ENCODE peak calls at places on chromosome 16, in four cellular contexts. C is naive thymus-derived CD4-positive, alpha-beta T cell; G is CD8-positive, alpha-beta T cell; S is IMR-90. R is an unnamed sample.

GRCh38 chr16:23365602-23366240 is 63.6 kb downstream of the SCNN1B start:
- DNase-seq in C (no peak), G (no peak), S (no peak), R (no peak)

GRCh38 chr16:51500306-51500705 is 349.2 kb upstream of the SALL1 start:
- DNase-seq in C (no peak), G (no peak), S (peak; percentile 43), R (no peak)

GRCh38 chr16:77696149-77696548 is 26.2 kb upstream of the NUDT7 start:
- DNase-seq in C (no peak), G (no peak), S (no peak), R (no peak)

GRCh38 chr16:23504453-23505179 is 5.7 kb downstream of the GGA2 start:
- DNase-seq in C (no peak), G (peak; percentile 52), S (peak; percentile 94), R (no peak)

GRCh38 chr16:55999683-56000082 is 124.5 kb upstream of the CES5A start:
- DNase-seq in C (no peak), G (no peak), S (no peak), R (no peak)

GRCh38 chr16:29316673-29317237 is 89.8 kb downstream of the NPIPB11 start:
- DNase-seq in C (no peak), G (no peak), S (peak; percentile 21), R (no peak)

GRCh38 chr16:88287219-88287618 is 95.5 kb upstream of the ZNF469 start:
- DNase-seq in C (no peak), G (no peak), S (no peak), R (peak; percentile 66)

GRCh38 chr16:65312795-65313194 is 190.9 kb upstream of the CDH11 start:
- DNase-seq in C (no peak), G (no peak), S (peak; percentile 78), R (no peak)

GRCh38 chr16:8869212-8869987 is 594 bp upstream of the CARHSP1 start:
- DNase-seq in C (peak; percentile 58), G (no peak), S (no peak), R (no peak)

GRCh38 chr16:46859719-46860152 is 24.4 kb upstream of the GPT2 start:
- DNase-seq in C (no peak), G (no peak), S (peak; percentile 91), R (peak; percentile 46)

GRCh38 chr16:11190585-11191565 is 65.1 kb downstream of the SOCS1 start:
- DNase-seq in C (no peak), G (no peak), S (peak; percentile 62), R (no peak)

GRCh38 chr16:89256651-89257254 is 39.2 kb downstream of the ZNF778 start:
- DNase-seq in C (peak; percentile 56), G (peak; percentile 53), S (peak; percentile 63), R (peak; percentile 87)

GRCh38 chr16:69762843-69763556 is 868 bp downstream of the WWP2 start:
- DNase-seq in C (peak; percentile 21), G (no peak), S (peak; percentile 49), R (peak; percentile 71)

GRCh38 chr16:58605562-58605961 is 24.1 kb downstream of the CNOT1 start:
- DNase-seq in C (no peak), G (no peak), S (no peak), R (no peak)

GRCh38 chr16:12513057-12513790 is 290.5 kb downstream of the CPPED1 start:
- DNase-seq in C (no peak), G (no peak), S (no peak), R (no peak)

GRCh38 chr16:80277182-80277581 is 263.6 kb upstream of the DYNLRB2 start:
- DNase-seq in C (no peak), G (no peak), S (no peak), R (no peak)

GRCh38 chr16:72959301-72959996 is 88.5 kb downstream of the ZFHX3 start:
- DNase-seq in C (no peak), G (no peak), S (no peak), R (no peak)

GRCh38 chr16:88773812-88774291 is 11.2 kb downstream of the PIEZO1 start:
- DNase-seq in C (no peak), G (no peak), S (peak; percentile 93), R (no peak)

GRCh38 chr16:11240636-11241473 is 15.1 kb downstream of the SOCS1 start:
- DNase-seq in C (no peak), G (no peak), S (no peak), R (peak; percentile 59)

GRCh38 chr16:12289175-12290063 is 312.9 kb downstream of the SNX29 start:
- DNase-seq in C (no peak), G (no peak), S (no peak), R (peak; percentile 87)

GRCh38 chr16:50152386-50152806 is 710 bp upstream of the TENT4B start:
- DNase-seq in C (no peak), G (peak; percentile 43), S (no peak), R (peak; percentile 58)

GRCh38 chr16:86651013-86651627 is 72.8 kb downstream of the FOXL1 start:
- DNase-seq in C (no peak), G (no peak), S (no peak), R (no peak)

GRCh38 chr16:86649875-86650274 is 71.5 kb downstream of the FOXL1 start:
- DNase-seq in C (no peak), G (no peak), S (no peak), R (no peak)

GRCh38 chr16:86647561-86647960 is 69.2 kb downstream of the FOXL1 start:
- DNase-seq in C (no peak), G (no peak), S (no peak), R (no peak)

GRCh38 chr16:86653289-86654006 is 75.1 kb downstream of the FOXL1 start:
- DNase-seq in C (no peak), G (no peak), S (peak; percentile 16), R (no peak)

GRCh38 chr16:86651823-86652222 is 73.5 kb downstream of the FOXL1 start:
- DNase-seq in C (no peak), G (no peak), S (no peak), R (no peak)
- H3K4me3 ChIP-seq in C (no peak overlapping the region), G (no peak overlapping the region), S (no peak overlapping the region), R (no peak overlapping the region)

DNA sequence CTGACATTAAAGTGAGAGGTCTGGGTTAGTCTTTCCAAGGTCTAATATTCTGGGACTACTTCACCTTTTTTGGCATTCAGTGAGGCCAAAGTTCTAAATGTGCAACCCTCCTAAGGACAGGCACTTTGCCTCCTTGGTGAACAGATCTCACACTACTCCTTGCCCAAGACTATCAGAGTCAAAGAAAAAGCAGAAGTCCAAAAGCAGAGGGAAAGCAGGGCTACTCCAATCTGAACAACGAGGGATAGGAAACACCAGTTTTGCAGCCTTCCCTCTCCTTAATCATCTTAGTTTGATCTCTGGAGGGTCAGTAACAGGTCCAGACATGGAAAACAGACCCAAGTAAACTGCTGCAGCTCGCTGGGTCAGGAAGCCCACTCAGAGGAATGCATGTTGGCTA is 30.0 kb downstream of the DCUN1D3 start:
- DNase-seq in C (no peak), G (no peak), S (no peak), R (no peak)
- H3K4me1 ChIP-seq in C (peaks cover 23% of the 10 kb centered on the region), G (peaks cover 20% of the 10 kb centered on the region), S (peaks cover 20% of the 10 kb centered on the region), R (peaks cover 33% of the 10 kb centered on the region)

GRCh38 chr16:68179855-68180254 is 56.1 kb downstream of the ESRP2 start:
- DNase-seq in C (no peak), G (no peak), S (no peak), R (no peak)

GRCh38 chr16:68187505-68187904 is 48.4 kb downstream of the ESRP2 start:
- DNase-seq in C (no peak), G (no peak), S (no peak), R (no peak)

GRCh38 chr16:68179196-68179795 is 56.6 kb downstream of the ESRP2 start:
- DNase-seq in C (no peak), G (no peak), S (peak; percentile 31), R (no peak)

GRCh38 chr16:68186877-68187276 is 49.0 kb downstream of the ESRP2 start:
- DNase-seq in C (no peak), G (no peak), S (no peak), R (no peak)

DNA sequence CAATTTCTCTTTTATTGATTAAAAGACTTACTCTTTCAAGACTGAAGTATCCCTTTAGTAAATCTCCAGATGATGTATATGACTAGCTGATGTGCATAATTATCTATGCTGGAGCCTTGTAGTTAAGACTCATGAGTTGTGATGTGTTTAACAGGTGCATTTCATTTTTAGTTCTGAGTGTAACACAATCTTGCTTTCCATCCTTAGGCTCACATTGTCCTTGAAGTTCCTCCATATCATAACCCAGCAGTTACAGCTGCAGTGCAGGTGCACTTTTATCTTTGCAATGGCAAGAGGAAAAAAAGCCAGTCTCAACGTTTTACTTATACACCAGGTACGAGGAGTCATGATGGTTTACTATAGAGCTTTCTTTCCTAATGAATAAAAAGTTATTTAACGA is 52.9 kb downstream of the ESRP2 start:
- DNase-seq in C (no peak), G (no peak), S (no peak), R (no peak)
- H3K36me3 ChIP-seq in C (peaks cover 28% of the 10 kb centered on the region), G (peaks cover 36% of the 10 kb centered on the region), S (peaks cover 11% of the 10 kb centered on the region), R (peaks cover 6% of the 10 kb centered on the region)

GRCh38 chr16:24822542-24822941 is 23.2 kb upstream of the SLC5A11 start:
- DNase-seq in C (no peak), G (no peak), S (no peak), R (no peak)
- H3K4me3 ChIP-seq in C (no peak overlapping the region), G (no peak overlapping the region), S (no peak overlapping the region), R (no peak overlapping the region)

DNA sequence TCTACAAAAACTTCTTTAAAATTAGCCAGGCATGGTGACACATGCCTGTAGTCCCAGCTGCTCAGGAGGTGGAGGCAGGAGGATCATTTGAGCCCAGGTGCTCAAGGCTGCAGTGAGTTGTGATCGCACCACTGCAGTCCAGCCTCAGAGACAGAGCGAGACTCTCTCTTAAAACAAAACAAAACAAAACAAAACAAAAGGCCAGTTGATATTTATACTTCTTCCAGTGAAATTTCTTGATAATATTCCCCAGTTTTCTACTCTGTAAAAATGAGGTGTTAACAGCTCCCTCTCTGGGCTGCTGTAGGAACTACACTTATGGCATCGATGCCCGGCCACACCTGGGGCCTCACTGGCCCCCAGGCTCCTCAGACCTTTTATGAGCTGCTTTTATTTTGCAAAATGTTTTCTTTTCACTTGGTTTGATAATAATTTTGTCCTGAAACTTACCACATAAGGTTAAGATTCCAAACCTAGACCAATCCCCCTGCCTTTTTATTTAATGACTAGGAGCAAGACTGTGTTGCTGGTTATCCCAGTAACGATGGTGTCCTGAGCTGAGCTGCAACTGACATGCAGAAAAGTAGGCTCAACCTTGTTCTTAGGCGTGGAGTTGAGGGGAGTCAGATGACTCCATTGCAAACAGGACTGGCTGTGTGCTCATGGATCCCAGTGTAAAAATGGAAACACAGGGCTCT is 17.6 kb downstream of the MAPK8IP3 start:
- DNase-seq in C (peak; percentile 48), G (no peak), S (peak; percentile 32), R (peak; percentile 51)
- H3K4me1 ChIP-seq in C (peaks cover 28% of the 10 kb centered on the region), G (peaks cover 32% of the 10 kb centered on the region), S (peaks cover 8% of the 10 kb centered on the region), R (no peaks in the 10 kb centered on the region)

DNA sequence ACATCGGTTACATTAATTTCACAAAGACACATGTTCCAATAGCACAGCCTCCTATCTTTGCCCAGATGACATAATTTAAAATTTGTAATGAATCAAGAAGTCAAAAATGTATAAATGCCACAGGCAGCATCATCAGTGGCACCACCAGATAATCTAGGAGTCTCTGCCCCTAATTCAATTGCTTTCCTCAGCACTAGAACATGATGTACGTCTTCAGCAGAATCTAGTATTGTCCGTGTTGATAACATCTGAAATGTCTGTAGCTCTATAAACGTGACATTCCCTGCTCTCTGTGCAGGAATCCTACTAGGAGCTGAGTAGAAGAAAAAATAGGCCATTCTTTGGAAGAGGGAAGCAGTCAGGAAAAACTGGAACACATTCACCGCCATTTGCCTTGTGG is 21.4 kb upstream of the SLC38A8 start:
- DNase-seq in C (no peak), G (no peak), S (no peak), R (no peak)
- H3K36me3 ChIP-seq in C (peaks cover 38% of the 10 kb centered on the region), G (peaks cover 70% of the 10 kb centered on the region), S (peaks cover 49% of the 10 kb centered on the region), R (peaks cover 28% of the 10 kb centered on the region)

R was measured in small intestine.